ENCODE peak calls at places on chromosome 10, in eight cellular contexts. I is stomach, S is GM13977, K is nephron progenitor cell, W is A673, X is IMR-90, O is RWPE1, F is right lobe of liver. T is an unnamed sample.

GRCh38 chr10:76149182-76149581 is 717.8 kb downstream of the LRMDA start:
- DNase-seq in I (no peak), S (no peak), K (no peak), W (no peak), X (no peak), O (no peak), F (no peak), T (no peak)

GRCh38 chr10:60025279-60025678 is 118.9 kb upstream of the CCDC6 start:
- DNase-seq in I (no peak), S (no peak), K (no peak), W (no peak), X (no peak), O (no peak), F (no peak), T (no peak)

GRCh38 chr10:96974348-96974747 is 142.2 kb downstream of the LCOR start:
- DNase-seq in I (no peak), S (no peak), K (no peak), W (peak), X (peak), O (no peak), F (no peak), T (no peak)

GRCh38 chr10:31961675-31962074 is 33.0 kb upstream of the ARHGAP12 start:
- DNase-seq in I (no peak), S (no peak), K (no peak), W (no peak), X (peak), O (peak), F (no peak), T (peak)

GRCh38 chr10:68153473-68154210 is 44.4 kb downstream of the MYPN start:
- DNase-seq in I (peak), S (no peak), K (no peak), W (peak), X (peak), O (peak), F (no peak), T (peak)

GRCh38 chr10:50421026-50421719 is 169.9 kb upstream of the ASAH2 start:
- DNase-seq in I (peak), S (peak), K (peak), W (peak), X (peak), O (peak), F (no peak), T (peak)

GRCh38 chr10:96380821-96381220 is 22.0 kb upstream of the OPALIN start:
- DNase-seq in I (no peak), S (no peak), K (no peak), W (no peak), X (no peak), O (no peak), F (no peak), T (no peak)

GRCh38 chr10:125012851-125013528 is 71.1 kb downstream of the ZRANB1 start:
- DNase-seq in I (no peak), S (no peak), K (no peak), W (no peak), X (no peak), O (no peak), F (no peak), T (no peak)

GRCh38 chr10:22133640-22134624 is 83.9 kb downstream of the EBLN1 start:
- DNase-seq in I (no peak), S (peak), K (no peak), W (no peak), X (no peak), O (no peak), F (no peak), T (peak)

GRCh38 chr10:6473901-6474370 is 106.1 kb downstream of the PRKCQ start:
- DNase-seq in I (no peak), S (peak), K (no peak), W (no peak), X (no peak), O (no peak), F (no peak), T (peak)

GRCh38 chr10:5396545-5396944 is 8.1 kb downstream of the TUBAL3 start:
- DNase-seq in I (no peak), S (no peak), K (no peak), W (no peak), X (no peak), O (no peak), F (no peak), T (no peak)

GRCh38 chr10:116263870-116264269 is 9.1 kb downstream of the GFRA1 start:
- DNase-seq in I (no peak), S (no peak), K (no peak), W (peak), X (peak), O (no peak), F (no peak), T (no peak)

GRCh38 chr10:60099998-60100747 is 193.8 kb upstream of the CCDC6 start:
- DNase-seq in I (no peak), S (peak), K (peak), W (peak), X (peak), O (peak), F (no peak), T (peak)

GRCh38 chr10:60042262-60042661 is 135.9 kb upstream of the CCDC6 start:
- DNase-seq in I (no peak), S (no peak), K (no peak), W (no peak), X (no peak), O (no peak), F (no peak), T (no peak)

GRCh38 chr10:49189422-49189821 is 1.2 kb upstream of the TMEM273 start:
- DNase-seq in I (no peak), S (no peak), K (no peak), W (no peak), X (no peak), O (no peak), F (no peak), T (no peak)

GRCh38 chr10:106582291-106582690 is 582.2 kb downstream of the SORCS1 start:
- DNase-seq in I (no peak), S (no peak), K (no peak), W (peak), X (peak), O (no peak), F (no peak), T (no peak)

GRCh38 chr10:117462816-117463544 is 79.6 kb upstream of the EMX2 start:
- DNase-seq in I (no peak), S (no peak), K (no peak), W (no peak), X (no peak), O (no peak), F (no peak), T (no peak)

GRCh38 chr10:117461766-117462423 is 80.7 kb upstream of the EMX2 start:
- DNase-seq in I (no peak), S (no peak), K (peak), W (peak), X (peak), O (peak), F (no peak), T (no peak)

GRCh38 chr10:117460846-117461765 is 81.4 kb upstream of the EMX2 start:
- DNase-seq in I (no peak), S (no peak), K (no peak), W (no peak), X (no peak), O (no peak), F (no peak), T (no peak)

GRCh38 chr10:117463545-117463920 is 79.0 kb upstream of the EMX2 start:
- DNase-seq in I (no peak), S (no peak), K (no peak), W (no peak), X (no peak), O (no peak), F (no peak), T (no peak)

DNA sequence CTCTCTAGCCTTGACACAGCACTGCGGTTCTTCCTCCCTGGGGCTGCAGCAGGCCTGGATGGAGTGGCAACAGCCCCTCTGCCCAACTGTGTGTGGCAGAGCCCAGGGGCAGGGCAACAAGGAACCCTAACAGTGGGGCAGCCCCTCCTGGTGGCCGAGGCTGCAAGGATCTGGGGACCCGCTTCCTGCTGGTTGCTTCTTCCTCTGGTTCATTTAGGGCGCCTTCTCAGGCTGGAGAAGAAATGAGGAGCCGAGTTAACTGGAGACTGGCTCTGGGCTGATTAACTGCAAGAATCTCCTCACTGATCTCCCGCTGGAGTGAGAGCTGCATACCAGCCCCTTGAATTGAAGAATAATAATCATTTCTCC is 80.1 kb upstream of the EMX2 start:
- DNase-seq in I (no peak), S (no peak), K (no peak), W (no peak), X (no peak), O (no peak), F (no peak), T (peak)
- TF ChIP-seq CTCF in I (no peak), S (no peak), K (peak), W (no peak), X (no peak), O (no peak), F (no peak), T (no peak)

GRCh38 chr10:8986975-8987374 is 932.5 kb downstream of the GATA3 start:
- DNase-seq in I (no peak), S (no peak), K (no peak), W (no peak), X (no peak), O (no peak), F (no peak), T (no peak)
- TF ChIP-seq CTCF in I (no peak), S (no peak), K (no peak), W (no peak), X (no peak), O (no peak), F (no peak), T (no peak)

DNA sequence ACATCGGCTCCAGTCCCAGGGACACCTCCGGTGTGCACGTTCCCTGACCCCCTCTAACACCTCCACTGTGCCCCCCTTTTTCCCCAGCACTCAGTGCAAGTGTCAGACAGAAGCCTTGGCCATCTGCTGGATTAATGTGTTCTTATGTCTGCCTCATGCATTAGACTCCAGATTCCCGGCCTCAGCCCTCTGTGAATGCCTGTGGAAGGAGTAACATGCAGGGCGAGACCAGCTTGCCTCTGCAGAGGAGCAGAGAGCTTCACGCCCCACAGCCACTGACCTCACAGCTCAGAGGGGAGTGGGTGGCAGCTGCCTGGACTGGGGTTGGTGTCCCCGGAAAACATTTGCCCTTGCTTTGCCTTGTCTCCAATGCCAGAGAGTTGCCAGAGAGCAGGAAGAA is 91.5 kb upstream of the CXCL12 start:
- DNase-seq in I (no peak), S (no peak), K (no peak), W (no peak), X (no peak), O (no peak), F (no peak), T (no peak)
- TF ChIP-seq CTCF in I (no peak), S (no peak), K (no peak), W (no peak), X (no peak), O (no peak), F (no peak), T (no peak)

DNA sequence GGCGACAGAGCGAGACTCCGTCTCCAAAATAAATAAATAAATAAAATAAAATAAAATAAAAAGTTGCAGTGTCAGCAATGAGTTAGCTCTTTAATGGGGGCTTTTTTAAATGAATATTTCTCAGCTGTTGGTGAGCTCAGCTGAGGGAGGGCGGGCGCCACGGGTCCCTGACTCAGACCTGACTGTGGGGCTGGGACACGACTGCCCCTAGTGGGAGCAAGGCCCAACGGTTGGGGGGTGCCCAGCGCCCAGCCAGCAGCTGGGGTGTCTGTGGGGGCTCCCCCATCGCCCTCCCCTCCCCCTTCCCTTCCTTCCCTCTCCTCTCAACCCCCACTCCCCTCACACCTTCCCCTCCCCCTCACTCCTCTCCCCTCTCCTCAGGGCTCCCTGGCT is 46.6 kb downstream of the PWWP2B start:
- DNase-seq in I (no peak), S (peak), K (no peak), W (no peak), X (peak), O (no peak), F (no peak), T (peak)
- TF ChIP-seq CTCF in I (no peak), S (peak), K (no peak), W (peak), X (peak), O (peak), F (peak), T (peak)